ENCODE peak calls at places on chromosomes 5 and 9, in four cellular contexts. G, M, R and X are unnamed samples.

GRCh38 chr9:87020169-87020935 is 73.0 kb upstream of the GAS1 start:
- DNase-seq in G (no peak), M (no peak), R (no peak), X (no peak)

GRCh38 chr5:128669803-128670202 is 131.8 kb upstream of the FBN2 start:
- DNase-seq in G (no peak), M (peak), R (no peak), X (no peak)

GRCh38 chr5:133265720-133266575 is 214.1 kb downstream of the HSPA4 start:
- DNase-seq in G (no peak), M (no peak), R (peak), X (no peak)

GRCh38 chr9:124365045-124365444 is 50.2 kb downstream of the PSMB7 start:
- DNase-seq in G (no peak), M (no peak), R (no peak), X (no peak)

GRCh38 chr9:136728548-136729123 is 14.1 kb downstream of the LCN10 start:
- DNase-seq in G (peak), M (peak), R (peak), X (no peak)

GRCh38 chr5:42944989-42945388 is 95.1 kb downstream of the ANXA2R start:
- DNase-seq in G (no peak), M (peak), R (no peak), X (peak)

GRCh38 chr5:76679231-76679630 is 36.7 kb upstream of the F2R start:
- DNase-seq in G (no peak), M (peak), R (no peak), X (no peak)

GRCh38 chr9:69004836-69005235 is 9.1 kb downstream of the PRKACG start:
- DNase-seq in G (no peak), M (no peak), R (no peak), X (no peak)

GRCh38 chr5:109898547-109899544 is 209.1 kb downstream of the MAN2A1 start:
- DNase-seq in G (no peak), M (no peak), R (no peak), X (no peak)

GRCh38 chr9:79287881-79288280 is 283.9 kb upstream of the TLE4 start:
- DNase-seq in G (no peak), M (no peak), R (no peak), X (no peak)

GRCh38 chr9:133664651-133665050 is 28.5 kb downstream of the DBH start:
- DNase-seq in G (no peak), M (no peak), R (no peak), X (no peak)

GRCh38 chr5:143352691-143353090 is 50.8 kb downstream of the NR3C1 start:
- DNase-seq in G (no peak), M (no peak), R (no peak), X (no peak)

GRCh38 chr9:135335691-135336181 is 143.8 kb upstream of the PPP1R26 start:
- DNase-seq in G (no peak), M (no peak), R (no peak), X (no peak)

GRCh38 chr5:98827161-98827560 is 53.7 kb downstream of the RGMB start:
- DNase-seq in G (no peak), M (peak), R (no peak), X (no peak)

GRCh38 chr9:35748858-35749514 is at the start of the genes GBA2 and RGP1:
- DNase-seq in G (peak), M (peak), R (peak), X (no peak)

GRCh38 chr9:137222190-137223077 is at the start of gene RNF208:
- DNase-seq in G (no peak), M (no peak), R (no peak), X (no peak)

DNA sequence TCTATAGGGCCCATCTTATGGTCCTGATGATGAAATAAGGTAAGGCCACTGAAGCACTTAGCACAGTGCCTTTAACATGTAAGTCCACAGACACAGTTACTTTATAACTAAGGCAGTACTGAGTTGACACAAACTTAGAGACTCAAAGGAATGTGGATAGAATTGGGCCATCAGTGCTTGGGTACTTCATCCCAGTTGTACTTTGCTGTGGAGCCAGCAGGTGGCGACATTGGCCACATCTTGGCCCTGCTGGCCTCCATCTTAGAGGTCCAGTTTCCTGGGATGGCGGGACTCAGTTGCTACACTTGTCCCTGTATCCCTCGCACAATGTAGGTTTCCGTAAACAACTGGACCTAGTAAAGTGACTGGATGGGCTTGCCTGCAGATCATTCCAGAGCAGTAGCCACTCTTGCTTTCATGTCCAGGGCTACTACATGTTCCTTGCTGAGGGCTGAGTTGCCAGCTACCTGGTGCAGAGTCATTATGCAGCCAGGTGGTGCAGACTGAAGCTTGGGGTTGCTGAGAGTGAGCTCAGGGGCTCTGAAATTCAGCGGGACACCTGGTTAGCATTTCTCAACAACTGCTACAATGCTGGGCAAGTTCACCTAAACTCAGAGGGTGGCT is 10.6 kb downstream of the MTAP start:
- DNase-seq in G (peak), M (peak), R (peak), X (no peak)
- TF ChIP-seq CTCF in G (peak), M (peak), R (peak), X (peak)

DNA sequence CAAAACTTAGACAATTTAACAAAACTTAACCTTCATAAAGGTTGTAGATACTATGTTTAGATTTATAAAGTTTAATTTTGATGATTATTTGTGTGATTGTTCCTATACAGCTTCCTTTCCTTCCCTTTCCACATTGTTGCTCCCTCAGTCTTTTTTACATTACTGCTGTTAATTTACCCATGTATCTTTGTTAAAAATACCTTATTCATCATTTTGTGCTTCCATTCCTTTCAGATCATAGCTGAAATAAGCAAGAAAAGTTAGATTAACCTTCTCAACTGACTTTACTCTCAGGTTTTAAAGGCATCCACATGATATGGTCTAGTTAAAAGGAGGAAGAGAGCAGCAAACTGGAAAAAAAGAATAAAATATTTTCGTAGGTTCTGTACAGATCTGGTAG is 2.0 kb downstream of the SMAD5 start:
- DNase-seq in G (no peak), M (no peak), R (no peak), X (no peak)
- H3K4me3 ChIP-seq in G (no peak), M (peak), R (no peak), X (peak)

DNA sequence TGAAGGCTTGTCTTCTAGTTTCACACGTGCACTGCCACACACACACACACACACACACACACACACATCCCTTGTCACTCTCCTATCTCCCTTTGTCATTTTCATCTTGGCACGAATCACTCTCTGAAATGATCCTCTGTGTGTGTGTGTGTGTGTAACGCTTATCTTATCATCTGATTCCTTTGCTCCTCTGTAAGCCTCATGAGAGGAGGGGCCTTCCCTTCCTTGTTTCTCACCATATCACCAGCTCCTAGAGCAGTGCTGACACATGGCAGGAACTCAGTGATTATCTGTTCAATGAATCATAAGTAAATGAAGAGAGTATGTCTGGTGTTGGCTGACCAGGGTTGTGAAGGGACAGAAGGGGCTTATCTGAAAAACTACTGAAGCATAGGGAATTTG is 53.3 kb downstream of the PDE4D start:
- DNase-seq in G (no peak), M (peak), R (no peak), X (no peak)
- TF ChIP-seq CTCF in G (no peak), M (no peak), R (no peak), X (no peak)

GRCh38 chr5:150905312-150905683 is 518 bp upstream of the ZNF300 start:
- DNase-seq in G (no peak), M (no peak), R (no peak), X (no peak)
- H3K4me3 ChIP-seq in G (peak), M (peak), R (no peak), X (peak)

DNA sequence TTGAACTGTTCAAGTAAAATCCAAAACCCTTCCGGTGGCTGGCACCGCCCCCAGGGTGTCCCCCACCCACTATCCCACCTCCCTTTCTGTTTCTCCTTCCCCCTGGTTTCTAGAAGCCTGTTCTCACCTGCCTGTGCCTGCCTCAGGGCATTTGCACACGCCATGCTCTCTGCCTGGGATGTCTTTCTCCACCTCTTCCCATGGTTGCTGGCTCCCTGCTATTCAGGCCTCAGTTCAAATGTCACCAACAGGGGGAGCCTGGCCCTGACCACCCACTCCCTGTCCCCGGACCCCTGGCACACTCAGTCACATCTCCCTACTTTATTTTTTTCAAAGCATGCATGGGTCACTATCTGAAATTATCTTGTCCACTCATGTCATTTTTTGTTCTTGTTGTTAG is 39.9 kb upstream of the EEIG1 start:
- DNase-seq in G (no peak), M (no peak), R (no peak), X (no peak)
- TF ChIP-seq CTCF in G (no peak), M (peak), R (peak), X (no peak)

DNA sequence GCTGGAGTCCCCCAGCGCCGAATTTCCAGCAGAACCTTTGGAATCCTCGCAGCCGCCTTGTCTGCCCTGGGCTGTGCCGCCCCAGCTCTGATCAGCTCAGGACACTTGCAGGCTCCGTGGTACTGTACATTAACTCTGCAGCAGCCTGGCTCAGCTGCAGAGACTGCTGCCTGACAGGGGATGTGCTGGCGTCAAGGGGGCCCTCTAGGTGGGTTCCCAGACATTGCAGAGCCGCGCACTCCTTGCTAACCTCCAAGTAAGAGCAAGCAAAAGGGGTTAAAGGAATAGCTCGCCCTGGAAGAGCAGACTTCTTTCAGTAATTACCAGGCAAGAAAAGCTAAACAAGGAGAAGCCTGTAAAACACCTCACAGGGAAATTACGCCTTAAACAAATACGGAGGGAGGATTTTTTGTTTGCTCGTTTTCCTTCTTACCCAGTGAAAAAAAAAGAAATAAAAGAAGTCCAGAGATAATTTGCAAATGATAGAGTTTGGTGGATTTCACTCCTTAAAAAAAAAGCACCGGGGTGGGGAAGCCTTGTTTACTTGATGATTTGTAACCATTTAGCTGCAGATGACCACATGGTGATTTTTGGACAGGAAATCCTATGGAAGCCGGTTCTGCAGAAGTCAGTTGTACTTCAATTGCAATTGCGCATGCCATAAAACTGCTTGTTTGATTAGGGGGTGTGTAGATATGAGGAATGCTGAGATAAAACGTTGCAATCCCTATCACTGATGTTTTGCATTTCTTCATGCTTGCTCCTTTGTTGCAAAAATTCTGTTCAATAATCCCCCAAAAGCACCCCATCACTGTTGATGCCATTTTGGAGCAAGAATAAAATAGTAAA is 305.8 kb downstream of the PDE4D start:
- DNase-seq in G (peak), M (peak), R (no peak), X (no peak)
- H3K4me3 ChIP-seq in G (no peak), M (peak), R (no peak), X (peak)

GRCh38 chr5:134742134-134742533 is 3.8 kb downstream of the CAMLG start:
- DNase-seq in G (no peak), M (no peak), R (no peak), X (no peak)

GRCh38 chr5:134736173-134736812 is 2.1 kb upstream of the CAMLG start:
- DNase-seq in G (no peak), M (no peak), R (no peak), X (no peak)

GRCh38 chr5:134741052-134741451 is 2.7 kb downstream of the CAMLG start:
- DNase-seq in G (no peak), M (no peak), R (no peak), X (no peak)

GRCh38 chr5:134738133-134738962 is at the start of gene CAMLG:
- DNase-seq in G (peak), M (peak), R (peak), X (peak)

DNA sequence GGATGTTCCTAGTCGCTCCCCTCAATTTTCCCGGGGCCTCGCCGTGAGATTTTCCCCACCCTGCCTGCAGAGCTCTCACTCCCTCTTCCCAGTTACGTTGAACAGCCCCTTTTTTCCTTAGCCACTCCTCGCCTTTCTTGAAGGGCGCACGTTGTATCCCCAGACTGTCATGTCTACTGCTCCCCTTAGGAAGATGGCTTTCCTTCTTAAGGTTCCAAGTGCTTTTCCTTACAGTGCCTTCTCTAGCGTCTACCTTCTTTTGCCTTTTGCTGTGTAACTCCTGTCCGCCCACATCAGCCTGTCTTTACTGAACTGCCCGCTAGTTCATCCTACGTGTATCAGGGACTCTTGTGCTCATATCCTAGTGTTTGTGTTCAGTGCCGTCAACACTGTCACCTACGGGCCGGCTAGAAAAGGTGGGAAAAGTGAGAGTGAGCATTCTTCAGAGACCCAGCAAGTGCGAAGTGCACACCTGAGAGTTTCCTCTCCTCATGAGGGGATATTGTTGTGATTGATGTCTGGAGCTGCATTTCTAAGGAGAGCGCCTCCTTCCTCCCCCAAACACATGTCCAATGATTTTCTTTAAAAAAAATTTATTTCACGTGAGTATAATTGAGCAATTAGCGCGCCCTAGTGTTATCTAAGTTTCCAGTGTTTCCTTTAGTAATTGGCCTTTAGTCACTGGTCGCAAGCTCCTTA is 764 bp downstream of the CAMLG start:
- DNase-seq in G (no peak), M (peak), R (peak), X (no peak)
- TF ChIP-seq CTCF in G (no peak), M (peak), R (no peak), X (no peak)

GRCh38 chr5:96242536-96242935 is 190.5 kb downstream of the PCSK1 start:
- DNase-seq in G (no peak), M (peak), R (no peak), X (no peak)
- H3K4me3 ChIP-seq in G (no peak), M (no peak), R (no peak), X (no peak)